ENCODE peak calls at places on chromosomes 6 and 20, in six cellular contexts. C is HT1080; I is NCI-H1417; U is RPMI8226; N is stimulated activated CD4-positive, alpha-beta T cell treated with anti-CD3 and anti-CD28 coated beads, TNF-alpha, amount 100 ng/mL, for 48 hours; H is suprapubic skin. L is an unnamed sample.

GRCh38 chr6:83265384-83265783 is 72.2 kb downstream of the RWDD2A start:
- DNase-seq in C (peak; percentile 70), I (no peak), U (no peak), N (no peak), H (no peak), L (no peak)

GRCh38 chr6:139732451-139732850 is 358.0 kb upstream of the CITED2 start:
- DNase-seq in C (peak; percentile 74), I (no peak), U (no peak), N (no peak), H (no peak), L (peak; percentile 24)

GRCh38 chr6:21230536-21230935 is 363.0 kb upstream of the SOX4 start:
- DNase-seq in C (no peak), I (no peak), U (no peak), N (no peak), H (no peak), L (no peak)

GRCh38 chr6:129621252-129621651 is 88.7 kb downstream of the ARHGAP18 start:
- DNase-seq in C (no peak), I (no peak), U (peak; percentile 13), N (no peak), H (no peak), L (peak; percentile 19)

GRCh38 chr6:42099340-42100028 is 42.9 kb downstream of the C6orf132 start:
- DNase-seq in C (peak; percentile 78), I (no peak), U (peak; percentile 77), N (peak; percentile 10), H (no peak), L (no peak)

GRCh38 chr6:45801471-45802289 is 214.0 kb downstream of the CLIC5 start:
- DNase-seq in C (no peak), I (no peak), U (no peak), N (peak; percentile 63), H (no peak), L (no peak)

GRCh38 chr6:135280375-135281136 is 99.4 kb downstream of the MYB start:
- DNase-seq in C (no peak), I (no peak), U (peak; percentile 44), N (no peak), H (no peak), L (peak; percentile 46)

GRCh38 chr6:40419377-40419776 is 167.8 kb downstream of the LRFN2 start:
- DNase-seq in C (peak; percentile 80), I (no peak), U (no peak), N (no peak), H (no peak), L (peak; percentile 49)

GRCh38 chr6:9657994-9658393 is 756.9 kb downstream of the TFAP2A start:
- DNase-seq in C (peak; percentile 56), I (no peak), U (no peak), N (no peak), H (no peak), L (peak; percentile 24)

GRCh38 chr6:153145591-153145990 is 14.5 kb upstream of the RGS17 start:
- DNase-seq in C (no peak), I (peak; percentile 92), U (peak; percentile 70), N (no peak), H (no peak), L (peak; percentile 56)

GRCh38 chr6:149033454-149034241 is 283.9 kb upstream of the TAB2 start:
- DNase-seq in C (no peak), I (no peak), U (no peak), N (no peak), H (no peak), L (no peak)

GRCh38 chr20:10648651-10649050 is 25.1 kb downstream of the JAG1 start:
- DNase-seq in C (peak; percentile 55), I (no peak), U (no peak), N (no peak), H (no peak), L (no peak)

GRCh38 chr6:128209771-128210170 is 308.9 kb upstream of the THEMIS start:
- DNase-seq in C (peak; percentile 90), I (no peak), U (no peak), N (no peak), H (no peak), L (peak; percentile 43)

GRCh38 chr6:119078449-119079287 is at the start of gene FAM184A:
- DNase-seq in C (peak; percentile 62), I (peak; percentile 51), U (peak; percentile 35), N (peak; percentile 38), H (peak; percentile 78), L (peak; percentile 88)

GRCh38 chr20:60038400-60038799 is 80.2 kb downstream of the CDH26 start:
- DNase-seq in C (no peak), I (no peak), U (no peak), N (no peak), H (no peak), L (no peak)

GRCh38 chr6:134340574-134340973 is 22.7 kb upstream of the SGK1 start:
- DNase-seq in C (no peak), I (no peak), U (no peak), N (no peak), H (no peak), L (no peak)

GRCh38 chr20:56359212-56360132 is 698 bp downstream of the FAM210B start:
- DNase-seq in C (peak; percentile 45), I (no peak), U (peak; percentile 52), N (no peak), H (peak; percentile 75), L (peak; percentile 82)

GRCh38 chr20:64231621-64232550 is 23.7 kb upstream of the PCMTD2 start:
- DNase-seq in C (no peak), I (no peak), U (no peak), N (no peak), H (no peak), L (no peak)

GRCh38 chr6:149457316-149457884 is 27.4 kb downstream of the ZC3H12D start:
- DNase-seq in C (no peak), I (no peak), U (no peak), N (no peak), H (no peak), L (peak; percentile 43)

GRCh38 chr6:148509789-148510581 is 167.3 kb downstream of the SASH1 start:
- DNase-seq in C (peak; percentile 74), I (peak; percentile 56), U (peak; percentile 51), N (no peak), H (peak; percentile 92), L (peak; percentile 75)

GRCh38 chr6:34546551-34547321 is 9.4 kb downstream of the SPDEF start:
- DNase-seq in C (peak; percentile 37), I (peak; percentile 7), U (peak; percentile 72), N (no peak), H (no peak), L (peak; percentile 100)

GRCh38 chr20:31500527-31500926 is 13.7 kb upstream of the HM13 start:
- DNase-seq in C (no peak), I (no peak), U (no peak), N (no peak), H (no peak), L (no peak)

GRCh38 chr6:170162011-170162770 is 128.7 kb downstream of the DLL1 start:
- DNase-seq in C (no peak), I (no peak), U (no peak), N (no peak), H (peak; percentile 33), L (no peak)

GRCh38 chr6:35238843-35239289 is 20.7 kb upstream of the ZNF76 start:
- DNase-seq in C (no peak), I (no peak), U (no peak), N (no peak), H (no peak), L (peak; percentile 39)

GRCh38 chr6:33787954-33788693 is 806 bp downstream of the LEMD2 start:
- DNase-seq in C (peak; percentile 81), I (no peak), U (peak; percentile 71), N (peak; percentile 14), H (peak; percentile 88), L (peak; percentile 80)

GRCh38 chr6:37460805-37461204 is 27.8 kb downstream of the CMTR1 start:
- DNase-seq in C (no peak), I (no peak), U (no peak), N (no peak), H (no peak), L (no peak)